ENCODE peak calls at places on chromosomes 4 and X, in four cellular contexts. One of them, this sample, is unnamed.

GRCh38 chr4:1642196-1642951 is 41.7 kb downstream of the FAM53A start:
- DNase-seq in stomach: no peak
- DNase-seq in suprapubic skin: no peak
- DNase-seq in SK-N-SH: no peak
- DNase-seq in this sample: no peak

GRCh38 chr4:2786152-2786671 is 6.7 kb upstream of the SH3BP2 start:
- DNase-seq in stomach: peak; percentile 22
- DNase-seq in suprapubic skin: peak; percentile 66
- DNase-seq in SK-N-SH: no peak
- DNase-seq in this sample: peak; percentile 34

GRCh38 chr4:3280466-3280865 is 12.4 kb upstream of the RGS12 start:
- DNase-seq in stomach: peak; percentile 9
- DNase-seq in suprapubic skin: peak; percentile 49
- DNase-seq in SK-N-SH: no peak
- DNase-seq in this sample: no peak

GRCh38 chr4:87037921-87038320 is 103.1 kb downstream of the AFF1 start:
- DNase-seq in stomach: no peak
- DNase-seq in suprapubic skin: no peak
- DNase-seq in SK-N-SH: no peak
- DNase-seq in this sample: no peak

GRCh38 chr4:168511780-168512467 is 15.1 kb downstream of the PALLD start:
- DNase-seq in stomach: no peak
- DNase-seq in suprapubic skin: no peak
- DNase-seq in SK-N-SH: no peak
- DNase-seq in this sample: no peak

GRCh38 chrX:17597836-17598434 is 139.4 kb upstream of the SCML1 start:
- DNase-seq in stomach: peak; percentile 86
- DNase-seq in suprapubic skin: peak; percentile 88
- DNase-seq in SK-N-SH: peak; percentile 17
- DNase-seq in this sample: peak; percentile 75

GRCh38 chrX:129037389-129037788 is 485.9 kb downstream of the SMARCA1 start:
- DNase-seq in stomach: no peak
- DNase-seq in suprapubic skin: no peak
- DNase-seq in SK-N-SH: no peak
- DNase-seq in this sample: no peak

GRCh38 chr4:37948542-37948941 is 11.7 kb upstream of the PTTG2 start:
- DNase-seq in stomach: no peak
- DNase-seq in suprapubic skin: no peak
- DNase-seq in SK-N-SH: no peak
- DNase-seq in this sample: no peak

GRCh38 chrX:71144651-71145050 is at the start of gene NLGN3:
- DNase-seq in stomach: no peak
- DNase-seq in suprapubic skin: no peak
- DNase-seq in SK-N-SH: peak; percentile 73
- DNase-seq in this sample: no peak

GRCh38 chr4:185742766-185743165 is 69.2 kb downstream of the SORBS2 start:
- DNase-seq in stomach: no peak
- DNase-seq in suprapubic skin: no peak
- DNase-seq in SK-N-SH: no peak
- DNase-seq in this sample: no peak

GRCh38 chr4:105622269-105622668 is 69.8 kb downstream of the ARHGEF38 start:
- DNase-seq in stomach: no peak
- DNase-seq in suprapubic skin: no peak
- DNase-seq in SK-N-SH: no peak
- DNase-seq in this sample: no peak

GRCh38 chr4:6471303-6472007 is 959 bp downstream of the PPP2R2C start:
- DNase-seq in stomach: no peak
- DNase-seq in suprapubic skin: peak; percentile 78
- DNase-seq in SK-N-SH: peak; percentile 74
- DNase-seq in this sample: no peak

DNA sequence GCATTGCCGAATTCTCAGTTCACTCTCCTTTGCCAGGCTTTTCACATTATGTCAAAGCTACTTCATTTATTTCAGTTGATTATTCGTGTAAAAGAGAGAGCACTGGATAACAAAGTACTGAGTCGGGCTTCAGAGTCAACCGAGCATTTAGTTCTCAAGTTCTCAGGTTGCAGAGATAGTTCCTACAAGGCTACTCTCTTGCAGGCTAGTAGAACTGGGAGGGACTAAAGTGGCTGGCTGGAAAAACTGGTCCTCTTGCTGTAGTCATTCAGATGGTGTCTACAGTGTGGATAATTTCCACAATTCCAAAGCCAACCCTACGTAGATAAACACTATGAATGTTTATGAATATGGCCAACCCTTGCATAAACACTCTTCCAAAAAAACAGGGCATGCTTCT is 4.6 kb upstream of the CCNG2 start:
- DNase-seq in stomach: no peak
- DNase-seq in suprapubic skin: no peak
- DNase-seq in SK-N-SH: no peak
- DNase-seq in this sample: no peak
- H3K27ac ChIP-seq in stomach: no peak overlapping the region
- H3K27ac ChIP-seq in suprapubic skin: no peak overlapping the region
- H3K27ac ChIP-seq in SK-N-SH: no peak overlapping the region
- H3K27ac ChIP-seq in this sample: no peak overlapping the region

GRCh38 chr4:94623507-94623906 is 134.2 kb upstream of the BMPR1B start:
- DNase-seq in stomach: no peak
- DNase-seq in suprapubic skin: no peak
- DNase-seq in SK-N-SH: no peak
- DNase-seq in this sample: no peak

GRCh38 chr4:94621491-94622080 is 136.2 kb upstream of the BMPR1B start:
- DNase-seq in stomach: no peak
- DNase-seq in suprapubic skin: no peak
- DNase-seq in SK-N-SH: peak; percentile 37
- DNase-seq in this sample: no peak

DNA sequence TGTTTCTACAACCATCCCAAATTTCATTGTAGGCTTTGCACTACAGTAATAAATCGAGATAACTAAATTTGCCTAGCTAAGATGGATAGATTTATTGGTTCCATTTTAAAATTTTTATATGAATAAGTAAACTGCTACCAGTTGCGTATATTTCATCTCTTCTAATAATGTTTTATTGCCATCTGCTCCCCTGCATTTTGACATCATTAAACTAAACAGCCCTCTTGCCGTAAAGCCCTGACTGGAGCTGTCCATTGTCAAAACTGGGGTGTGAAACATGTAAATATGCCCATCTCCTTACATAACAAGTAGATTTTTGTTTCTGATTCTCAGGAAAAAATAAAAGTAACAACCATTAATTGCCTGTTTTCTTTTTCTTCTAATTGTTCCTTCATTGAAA is 130.8 kb upstream of the BMPR1B start:
- DNase-seq in stomach: no peak
- DNase-seq in suprapubic skin: no peak
- DNase-seq in SK-N-SH: no peak
- DNase-seq in this sample: no peak
- TF ChIP-seq POLR2AphosphoS5 in stomach: no peak
- TF ChIP-seq POLR2AphosphoS5 in suprapubic skin: no peak
- TF ChIP-seq POLR2AphosphoS5 in SK-N-SH: no peak
- TF ChIP-seq POLR2AphosphoS5 in this sample: no peak

DNA sequence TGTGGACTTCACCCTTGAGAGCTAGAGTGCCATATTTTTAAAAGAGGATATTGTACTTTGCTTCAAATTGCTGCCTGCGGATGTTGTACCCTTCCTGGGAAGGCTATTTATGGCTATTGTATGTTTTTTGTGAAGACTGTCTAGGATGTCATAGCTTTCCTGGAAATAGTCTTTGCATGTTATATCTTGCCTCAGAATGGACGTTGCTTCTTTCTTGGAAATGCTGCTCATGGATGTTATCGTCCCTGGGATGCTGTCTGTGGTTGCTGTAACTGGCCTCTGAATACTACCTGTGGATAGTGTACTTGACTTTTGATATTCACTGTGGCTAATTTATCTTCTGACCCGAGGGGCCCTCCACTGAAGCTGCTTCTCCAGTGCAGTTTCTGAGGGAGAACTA is 146.8 kb downstream of the ENOX2 start:
- DNase-seq in stomach: no peak
- DNase-seq in suprapubic skin: no peak
- DNase-seq in SK-N-SH: no peak
- DNase-seq in this sample: no peak
- TF ChIP-seq EP300 in stomach: no peak
- TF ChIP-seq EP300 in suprapubic skin: no peak
- TF ChIP-seq EP300 in SK-N-SH: no peak
- TF ChIP-seq EP300 in this sample: no peak

GRCh38 chr4:52051615-52052474 is 741 bp downstream of the SPATA18 start:
- DNase-seq in stomach: peak; percentile 82
- DNase-seq in suprapubic skin: no peak
- DNase-seq in SK-N-SH: peak; percentile 75
- DNase-seq in this sample: peak; percentile 82
- H3K27ac ChIP-seq in stomach: peak overlapping the region; percentile 74
- H3K27ac ChIP-seq in suprapubic skin: peak overlapping the region; percentile 52
- H3K27ac ChIP-seq in SK-N-SH: peak overlapping the region; percentile 50
- H3K27ac ChIP-seq in this sample: peak overlapping the region; percentile 79